ENCODE peak calls at places on chromosomes 5 and 9, in six cellular contexts. H is progenitor cell of endocrine pancreas, L is NCI-H446 treated with DMSO at 0.1 percent for 48 hours, C is NCI-H187 treated with DMSO at 0.1 percent for 48 hours, Y is DMS 273 treated with DMSO at 0.1 percent for 48 hours, R is astrocyte. N is an unnamed sample.

GRCh38 chr9:95981741-95982390 is 106.4 kb downstream of the ERCC6L2 start:
- DNase-seq in H (no peak), L (no peak), C (no peak), Y (peak; percentile 36), R (no peak), N (no peak)

GRCh38 chr9:132283165-132283564 is 71.6 kb downstream of the SETX start:
- DNase-seq in H (no peak), L (no peak), C (no peak), Y (no peak), R (no peak), N (no peak)

GRCh38 chr5:139847790-139848507 is 52.3 kb downstream of the PSD2 start:
- DNase-seq in H (peak; percentile 39), L (no peak), C (no peak), Y (no peak), R (peak; percentile 14), N (no peak)

GRCh38 chr5:122499617-122500016 is 187.6 kb downstream of the SNCAIP start:
- DNase-seq in H (no peak), L (no peak), C (no peak), Y (no peak), R (no peak), N (no peak)

GRCh38 chr9:93808115-93809029 is 146.8 kb downstream of the BARX1 start:
- DNase-seq in H (no peak), L (no peak), C (no peak), Y (no peak), R (no peak), N (no peak)

GRCh38 chr9:99633260-99633659 is 188.4 kb upstream of the NR4A3 start:
- DNase-seq in H (no peak), L (no peak), C (no peak), Y (no peak), R (no peak), N (no peak)

GRCh38 chr5:79236364-79236969 is 536 bp downstream of the JMY start:
- DNase-seq in H (peak; percentile 43), L (no peak), C (no peak), Y (no peak), R (peak; percentile 23), N (peak; percentile 2)

GRCh38 chr5:9924614-9925013 is 294.5 kb upstream of the TAS2R1 start:
- DNase-seq in H (no peak), L (no peak), C (no peak), Y (no peak), R (peak; percentile 98), N (no peak)

GRCh38 chr5:126542441-126542840 is 52.6 kb downstream of the ALDH7A1 start:
- DNase-seq in H (no peak), L (no peak), C (no peak), Y (no peak), R (no peak), N (no peak)

GRCh38 chr5:61496406-61497307 is 164.6 kb downstream of the ZSWIM6 start:
- DNase-seq in H (no peak), L (peak; percentile 66), C (no peak), Y (no peak), R (peak; percentile 9), N (no peak)

GRCh38 chr9:135502168-135502872 is 1.8 kb downstream of the MRPS2 start:
- DNase-seq in H (no peak), L (no peak), C (no peak), Y (no peak), R (no peak), N (no peak)

GRCh38 chr9:346114-346513 is 131.4 kb downstream of the DOCK8 start:
- DNase-seq in H (no peak), L (no peak), C (no peak), Y (peak; percentile 6), R (no peak), N (no peak)

GRCh38 chr9:122128432-122129343 is 30.9 kb downstream of the NDUFA8 start:
- DNase-seq in H (no peak), L (no peak), C (no peak), Y (no peak), R (no peak), N (no peak)

GRCh38 chr5:173001229-173001841 is 17.8 kb downstream of the ATP6V0E1 start:
- DNase-seq in H (no peak), L (no peak), C (no peak), Y (no peak), R (no peak), N (no peak)

GRCh38 chr5:138065102-138065501 is 18.7 kb upstream of the WNT8A start:
- DNase-seq in H (no peak), L (no peak), C (no peak), Y (no peak), R (no peak), N (no peak)

GRCh38 chr9:76662476-76663281 is 101.6 kb upstream of the PCA3 start:
- DNase-seq in H (no peak), L (no peak), C (no peak), Y (no peak), R (no peak), N (peak; percentile 33)

GRCh38 chr5:179344301-179345178 is 721 bp downstream of the ADAMTS2 start:
- DNase-seq in H (no peak), L (no peak), C (no peak), Y (no peak), R (no peak), N (no peak)

GRCh38 chr9:14198544-14199510 is 115.1 kb downstream of the NFIB start:
- DNase-seq in H (no peak), L (peak; percentile 100), C (no peak), Y (peak; percentile 16), R (peak; percentile 67), N (no peak)

GRCh38 chr9:124196814-124197176 is 61.0 kb upstream of the NEK6 start:
- DNase-seq in H (no peak), L (no peak), C (no peak), Y (no peak), R (no peak), N (no peak)

GRCh38 chr9:72858089-72858912 is 94.6 kb downstream of the ALDH1A1 start:
- DNase-seq in H (no peak), L (no peak), C (no peak), Y (no peak), R (no peak), N (no peak)

GRCh38 chr5:172833691-172834569 is at the start of gene ERGIC1:
- DNase-seq in H (peak; percentile 52), L (peak; percentile 21), C (no peak), Y (peak; percentile 41), R (peak; percentile 65), N (peak; percentile 11)

GRCh38 chr5:130715541-130715940 is 449.5 kb downstream of the HINT1 start:
- DNase-seq in H (no peak), L (no peak), C (no peak), Y (no peak), R (peak; percentile 51), N (no peak)

GRCh38 chr9:101738566-101739183 is at the start of gene GRIN3A:
- DNase-seq in H (no peak), L (peak; percentile 29), C (no peak), Y (no peak), R (no peak), N (peak; percentile 45)

GRCh38 chr5:143879646-143880045 is 67.7 kb downstream of the HMHB1 start:
- DNase-seq in H (no peak), L (no peak), C (no peak), Y (no peak), R (peak; percentile 16), N (no peak)

GRCh38 chr5:1110930-1111726 is 735 bp downstream of the SLC12A7 start:
- DNase-seq in H (peak; percentile 32), L (no peak), C (no peak), Y (no peak), R (no peak), N (no peak)

GRCh38 chr5:118775790-118776499 is 212.4 kb downstream of the DTWD2 start:
- DNase-seq in H (no peak), L (no peak), C (no peak), Y (no peak), R (no peak), N (no peak)

GRCh38 chr9:121997791-121998190 is 95.3 kb downstream of the TTLL11 start:
- DNase-seq in H (no peak), L (no peak), C (no peak), Y (no peak), R (no peak), N (no peak)

GRCh38 chr5:127746756-127747155 is 43.6 kb downstream of the CCDC192 start:
- DNase-seq in H (no peak), L (no peak), C (no peak), Y (no peak), R (peak; percentile 17), N (no peak)

GRCh38 chr5:74622944-74623343 is 17.6 kb downstream of the ENC1 start:
- DNase-seq in H (no peak), L (no peak), C (no peak), Y (no peak), R (no peak), N (no peak)

GRCh38 chr9:114362394-114362793 is 25.4 kb downstream of the AKNA start:
- DNase-seq in H (no peak), L (no peak), C (no peak), Y (no peak), R (no peak), N (no peak)

GRCh38 chr9:68942790-68943189 is 71.1 kb downstream of the PRKACG start:
- DNase-seq in H (no peak), L (no peak), C (no peak), Y (no peak), R (no peak), N (no peak)

GRCh38 chr5:169893586-169893985 is 86.7 kb downstream of the INSYN2B start:
- DNase-seq in H (no peak), L (no peak), C (no peak), Y (no peak), R (peak; percentile 85), N (no peak)

GRCh38 chr9:112112941-112113399 is 62.1 kb downstream of the SUSD1 start:
- DNase-seq in H (no peak), L (no peak), C (no peak), Y (no peak), R (no peak), N (peak; percentile 2)

GRCh38 chr9:13367784-13368183 is 88.3 kb upstream of the MPDZ start:
- DNase-seq in H (no peak), L (no peak), C (no peak), Y (no peak), R (no peak), N (no peak)

GRCh38 chr9:111759762-111760639 is 34.7 kb downstream of the SHOC1 start:
- DNase-seq in H (peak; percentile 33), L (peak; percentile 1), C (no peak), Y (peak; percentile 59), R (peak; percentile 60), N (peak; percentile 13)

GRCh38 chr5:17272111-17272510 is 54.7 kb downstream of the BASP1 start:
- DNase-seq in H (no peak), L (no peak), C (no peak), Y (no peak), R (no peak), N (no peak)

GRCh38 chr5:72477644-72478043 is 29.6 kb downstream of the ZNF366 start:
- DNase-seq in H (no peak), L (no peak), C (no peak), Y (no peak), R (no peak), N (no peak)

GRCh38 chr9:84271887-84272556 is 68.5 kb downstream of the SLC28A3 start:
- DNase-seq in H (no peak), L (no peak), C (no peak), Y (no peak), R (peak; percentile 28), N (no peak)

N was measured in NCI-H2107.